ENCODE peak calls at places on chromosomes 6 and 20, in nine cellular contexts. V is neural progenitor cell, N is fibroblast of pulmonary artery, J is endothelial cell of umbilical vein, D is mucosa of descending colon, Q is pancreas, X is BJ, H is PC-9, A is AG04450. K is an unnamed sample.

GRCh38 chr6:130955755-130956154 is 107.3 kb downstream of the EPB41L2 start:
- DNase-seq in V (no peak), N (no peak), J (no peak), D (no peak), Q (no peak), X (no peak), H (no peak), A (no peak), K (no peak)

GRCh38 chr20:32663704-32664351 is 9.9 kb downstream of the C20orf203 start:
- DNase-seq in V (no peak), N (no peak), J (no peak), D (no peak), Q (no peak), X (no peak), H (no peak), A (no peak), K (no peak)

GRCh38 chr6:156699017-156699421 is 78.2 kb upstream of the ARID1B start:
- DNase-seq in V (no peak), N (peak; percentile 76), J (peak; percentile 74), D (no peak), Q (no peak), X (no peak), H (peak; percentile 79), A (no peak), K (no peak)

GRCh38 chr6:72084992-72085569 is 198.7 kb downstream of the RIMS1 start:
- DNase-seq in V (peak; percentile 15), N (peak; percentile 44), J (peak; percentile 24), D (no peak), Q (no peak), X (no peak), H (no peak), A (no peak), K (no peak)

GRCh38 chr6:158170656-158171081 is 2.5 kb downstream of the GTF2H5 start:
- DNase-seq in V (no peak), N (peak; percentile 90), J (peak; percentile 45), D (no peak), Q (no peak), X (peak; percentile 71), H (peak; percentile 72), A (peak; percentile 63), K (no peak)

GRCh38 chr6:155121699-155122098 is 126.6 kb downstream of the TIAM2 start:
- DNase-seq in V (peak; percentile 60), N (no peak), J (no peak), D (no peak), Q (no peak), X (no peak), H (no peak), A (no peak), K (peak; percentile 19)

GRCh38 chr20:4091332-4092135 is 76.2 kb upstream of the RNF24 start:
- DNase-seq in V (peak; percentile 77), N (peak; percentile 80), J (peak; percentile 48), D (peak; percentile 77), Q (peak; percentile 80), X (no peak), H (peak; percentile 35), A (peak; percentile 73), K (peak; percentile 75)

GRCh38 chr6:56649053-56649769 is 6.5 kb upstream of the DST start:
- DNase-seq in V (no peak), N (peak; percentile 54), J (peak; percentile 36), D (peak; percentile 49), Q (no peak), X (no peak), H (peak; percentile 39), A (no peak), K (no peak)

GRCh38 chr6:26202201-26202611 is 115.0 kb downstream of the HFE start:
- DNase-seq in V (no peak), N (no peak), J (no peak), D (no peak), Q (no peak), X (no peak), H (no peak), A (no peak), K (no peak)

GRCh38 chr6:26205161-26205624 is 118.0 kb downstream of the HFE start:
- DNase-seq in V (peak; percentile 89), N (peak; percentile 95), J (peak; percentile 91), D (peak; percentile 88), Q (peak; percentile 58), X (no peak), H (peak; percentile 65), A (peak; percentile 83), K (peak; percentile 59)

GRCh38 chr6:26202811-26203583 is 115.8 kb downstream of the HFE start:
- DNase-seq in V (no peak), N (no peak), J (no peak), D (no peak), Q (no peak), X (no peak), H (no peak), A (no peak), K (no peak)

GRCh38 chr6:26205625-26206574 is 118.7 kb downstream of the HFE start:
- DNase-seq in V (no peak), N (peak; percentile 94), J (peak; percentile 92), D (peak; percentile 53), Q (no peak), X (no peak), H (peak; percentile 80), A (peak; percentile 73), K (peak; percentile 26)

DNA sequence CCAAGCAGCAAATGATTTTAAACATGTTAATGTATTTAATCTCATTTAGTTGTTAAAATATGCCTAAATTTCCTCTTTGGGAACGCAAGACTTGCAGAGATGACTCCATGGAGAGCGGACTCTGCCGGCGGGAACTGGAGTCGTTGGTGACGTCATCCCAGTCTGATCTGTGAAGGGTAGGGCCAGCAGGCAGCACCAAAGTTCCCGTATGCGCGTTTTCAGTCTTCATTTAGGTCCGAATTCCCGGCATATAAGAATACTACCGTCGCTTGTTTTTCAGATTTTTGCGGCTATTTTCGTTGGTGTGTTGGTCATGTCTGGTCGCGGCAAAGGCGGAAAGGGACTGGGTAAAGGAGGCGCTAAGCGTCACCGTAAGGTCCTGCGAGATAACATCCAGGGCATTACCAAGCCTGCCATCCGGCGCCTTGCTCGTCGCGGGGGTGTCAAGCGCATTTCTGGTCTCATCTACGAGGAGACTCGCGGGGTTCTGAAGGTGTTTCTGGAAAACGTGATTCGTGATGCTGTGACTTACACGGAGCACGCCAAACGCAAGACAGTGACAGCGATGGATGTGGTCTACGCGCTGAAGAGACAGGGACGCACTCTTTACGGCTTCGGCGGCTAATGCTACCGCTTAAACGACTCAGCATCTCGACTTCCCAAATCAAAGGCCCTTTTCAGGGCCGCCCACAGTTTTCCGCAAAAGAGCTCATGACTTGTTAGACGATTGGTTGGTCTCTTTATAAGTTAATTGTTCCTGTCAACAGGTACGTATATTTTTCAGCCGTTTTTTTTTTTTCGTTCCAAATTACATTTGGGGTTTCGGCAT is 117.3 kb downstream of the HFE start:
- DNase-seq in V (peak; percentile 97), N (peak; percentile 99), J (peak; percentile 99), D (peak; percentile 97), Q (peak; percentile 82), X (peak; percentile 94), H (peak; percentile 94), A (peak; percentile 98), K (peak; percentile 80)
- TF ChIP-seq CTCF in V (peak; percentile 39), N (peak; percentile 31), J (peak; percentile 31), D (peak; percentile 19), Q (no peak), X (peak; percentile 56), H (peak; percentile 20), A (peak; percentile 51), K (peak; percentile 39)

DNA sequence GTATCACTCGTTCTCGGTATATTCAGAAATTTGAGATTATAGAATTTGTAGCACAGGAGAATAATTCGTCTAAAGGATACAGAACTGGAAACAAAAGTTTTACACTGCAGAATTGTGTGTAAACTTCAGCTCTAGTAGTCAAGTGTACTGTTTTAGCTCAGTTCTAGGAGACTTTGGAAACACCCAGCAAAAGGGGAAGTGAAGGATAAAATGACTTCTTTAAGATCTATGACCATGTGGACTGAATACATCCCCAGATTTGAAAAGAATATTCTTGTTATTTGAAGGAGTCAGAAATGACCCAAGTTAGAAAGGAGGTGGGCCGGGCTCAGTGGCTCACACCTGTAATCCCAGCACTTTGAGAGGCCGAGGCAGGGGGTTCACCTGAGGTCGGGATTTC is 174.0 kb upstream of the FOXQ1 start:
- DNase-seq in V (no peak), N (no peak), J (no peak), D (no peak), Q (no peak), X (no peak), H (no peak), A (no peak), K (no peak)
- TF ChIP-seq CTCF in V (no peak), N (no peak), J (no peak), D (no peak), Q (no peak), X (no peak), H (no peak), A (no peak), K (no peak)

GRCh38 chr6:2447318-2447717 is 201.9 kb upstream of the GMDS start:
- DNase-seq in V (no peak), N (no peak), J (no peak), D (peak; percentile 64), Q (no peak), X (no peak), H (no peak), A (no peak), K (no peak)

GRCh38 chr6:2450546-2450945 is 205.1 kb upstream of the GMDS start:
- DNase-seq in V (no peak), N (no peak), J (no peak), D (peak; percentile 91), Q (peak; percentile 40), X (no peak), H (no peak), A (no peak), K (no peak)

GRCh38 chr6:2449572-2449940 is 204.2 kb upstream of the GMDS start:
- DNase-seq in V (no peak), N (no peak), J (no peak), D (no peak), Q (no peak), X (no peak), H (no peak), A (no peak), K (no peak)

GRCh38 chr6:2454180-2454579 is 208.8 kb upstream of the GMDS start:
- DNase-seq in V (no peak), N (no peak), J (no peak), D (no peak), Q (no peak), X (no peak), H (no peak), A (no peak), K (no peak)

DNA sequence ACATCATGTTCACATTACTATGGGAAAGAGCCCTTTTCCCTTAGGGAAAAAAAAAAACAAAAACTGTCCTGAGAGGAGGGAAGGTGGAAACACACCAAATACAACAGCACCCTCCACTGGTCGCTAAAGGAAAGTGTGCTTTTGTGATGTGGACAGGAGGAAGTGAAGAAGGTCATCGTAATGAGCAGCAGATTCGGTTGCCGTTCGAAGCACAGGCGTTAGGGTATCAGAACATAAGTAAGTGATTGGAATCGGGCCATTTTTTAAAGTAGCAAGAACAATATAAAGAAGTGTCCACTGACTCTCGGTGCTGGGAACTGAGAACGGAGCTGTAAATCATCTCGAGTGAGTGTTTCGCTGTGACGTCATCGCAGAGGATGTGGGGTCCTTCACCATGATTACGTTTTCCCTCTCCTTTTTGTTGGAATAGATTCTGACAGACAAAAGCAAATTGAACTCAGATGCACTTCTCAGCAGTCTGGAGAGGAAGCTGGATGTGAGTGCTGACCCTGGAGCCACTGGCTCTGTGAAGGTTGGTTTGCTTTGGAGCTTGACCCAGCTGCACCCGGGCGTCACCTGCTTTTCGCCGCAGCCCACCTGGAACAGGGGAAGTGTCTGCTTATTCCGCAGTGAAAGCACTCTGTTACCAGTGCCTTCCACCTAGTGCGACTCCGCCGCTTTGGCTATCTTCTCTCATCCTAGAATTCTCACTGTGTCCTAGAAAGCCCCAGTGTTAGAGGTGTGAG is 203.6 kb upstream of the GMDS start:
- DNase-seq in V (peak; percentile 82), N (peak; percentile 83), J (peak; percentile 86), D (peak; percentile 50), Q (no peak), X (no peak), H (peak; percentile 59), A (peak; percentile 63), K (peak; percentile 19)
- TF ChIP-seq CTCF in V (peak; percentile 87), N (peak; percentile 77), J (peak; percentile 69), D (peak; percentile 51), Q (no peak), X (peak; percentile 79), H (peak; percentile 78), A (peak; percentile 83), K (peak; percentile 84)

GRCh38 chr6:25027221-25027916 is 91.6 kb upstream of the RIPOR2 start:
- DNase-seq in V (no peak), N (no peak), J (no peak), D (peak; percentile 54), Q (no peak), X (no peak), H (no peak), A (no peak), K (no peak)

GRCh38 chr6:25025919-25026301 is 90.2 kb upstream of the RIPOR2 start:
- DNase-seq in V (no peak), N (no peak), J (no peak), D (no peak), Q (no peak), X (no peak), H (no peak), A (no peak), K (no peak)

GRCh38 chr6:25025248-25025918 is 89.6 kb upstream of the RIPOR2 start:
- DNase-seq in V (no peak), N (no peak), J (no peak), D (no peak), Q (no peak), X (no peak), H (no peak), A (no peak), K (no peak)

GRCh38 chr6:25028346-25028745 is 92.6 kb upstream of the RIPOR2 start:
- DNase-seq in V (no peak), N (no peak), J (no peak), D (no peak), Q (no peak), X (no peak), H (no peak), A (no peak), K (no peak)

DNA sequence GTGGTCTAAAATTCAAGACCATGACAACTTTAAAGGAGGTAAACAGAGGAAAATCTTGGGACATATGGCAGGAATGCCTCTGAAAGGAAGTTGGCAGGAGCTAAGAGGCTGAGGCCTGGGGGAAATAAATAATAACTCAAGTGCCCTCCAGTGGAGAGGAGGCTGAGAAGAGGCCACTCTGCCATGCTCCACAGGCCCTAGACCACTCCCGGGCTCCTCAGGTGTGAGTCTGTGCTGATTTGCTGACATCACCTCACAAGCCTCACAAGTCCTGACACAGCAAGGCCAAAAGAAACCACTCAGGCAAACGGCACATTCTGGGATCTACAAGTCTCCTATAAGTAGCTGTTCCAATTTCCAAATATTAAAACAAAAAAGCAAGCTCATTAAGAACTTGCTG is 91.0 kb upstream of the RIPOR2 start:
- DNase-seq in V (no peak), N (no peak), J (no peak), D (no peak), Q (no peak), X (no peak), H (no peak), A (no peak), K (no peak)
- TF ChIP-seq CTCF in V (no peak), N (no peak), J (no peak), D (no peak), Q (no peak), X (no peak), H (no peak), A (no peak), K (no peak)

K was measured in neural crest cell.